ENCODE peak calls at places on chromosomes 7 and 10, in eight cellular contexts. One of them, this sample, is unnamed.

GRCh38 chr10:49187950-49188761 is at the start of gene TMEM273:
- DNase-seq in fibroblast of the aortic adventitia: no peak
- DNase-seq in skeletal muscle cell: no peak
- DNase-seq in iris pigment epithelial cell: peak
- DNase-seq in hippocampal formation: peak
- DNase-seq in AG04449: no peak
- DNase-seq in AG04450: no peak
- DNase-seq in HCT116: no peak
- DNase-seq in this sample: no peak

GRCh38 chr10:62924344-62924748 is 108.2 kb upstream of the EGR2 start:
- DNase-seq in fibroblast of the aortic adventitia: no peak
- DNase-seq in skeletal muscle cell: no peak
- DNase-seq in iris pigment epithelial cell: no peak
- DNase-seq in hippocampal formation: no peak
- DNase-seq in AG04449: no peak
- DNase-seq in AG04450: no peak
- DNase-seq in HCT116: peak
- DNase-seq in this sample: no peak

GRCh38 chr7:12524794-12525386 is 45.6 kb upstream of the SCIN start:
- DNase-seq in fibroblast of the aortic adventitia: peak
- DNase-seq in skeletal muscle cell: peak
- DNase-seq in iris pigment epithelial cell: peak
- DNase-seq in hippocampal formation: no peak
- DNase-seq in AG04449: peak
- DNase-seq in AG04450: peak
- DNase-seq in HCT116: peak
- DNase-seq in this sample: no peak

GRCh38 chr10:29481906-29482440 is 152.8 kb downstream of the SVIL start:
- DNase-seq in fibroblast of the aortic adventitia: peak
- DNase-seq in skeletal muscle cell: no peak
- DNase-seq in iris pigment epithelial cell: no peak
- DNase-seq in hippocampal formation: no peak
- DNase-seq in AG04449: no peak
- DNase-seq in AG04450: no peak
- DNase-seq in HCT116: no peak
- DNase-seq in this sample: no peak

GRCh38 chr10:54614062-54614461 is 187.0 kb downstream of the PCDH15 start:
- DNase-seq in fibroblast of the aortic adventitia: no peak
- DNase-seq in skeletal muscle cell: no peak
- DNase-seq in iris pigment epithelial cell: no peak
- DNase-seq in hippocampal formation: no peak
- DNase-seq in AG04449: no peak
- DNase-seq in AG04450: no peak
- DNase-seq in HCT116: no peak
- DNase-seq in this sample: no peak

GRCh38 chr7:89728550-89728949 is 425.7 kb upstream of the STEAP1 start:
- DNase-seq in fibroblast of the aortic adventitia: no peak
- DNase-seq in skeletal muscle cell: no peak
- DNase-seq in iris pigment epithelial cell: no peak
- DNase-seq in hippocampal formation: no peak
- DNase-seq in AG04449: no peak
- DNase-seq in AG04450: no peak
- DNase-seq in HCT116: no peak
- DNase-seq in this sample: no peak

GRCh38 chr7:136309407-136309806 is 332.2 kb upstream of the MTPN start:
- DNase-seq in fibroblast of the aortic adventitia: no peak
- DNase-seq in skeletal muscle cell: no peak
- DNase-seq in iris pigment epithelial cell: no peak
- DNase-seq in hippocampal formation: no peak
- DNase-seq in AG04449: no peak
- DNase-seq in AG04450: no peak
- DNase-seq in HCT116: no peak
- DNase-seq in this sample: no peak

GRCh38 chr10:66176772-66177171 is 749.1 kb upstream of the LRRTM3 start:
- DNase-seq in fibroblast of the aortic adventitia: no peak
- DNase-seq in skeletal muscle cell: peak
- DNase-seq in iris pigment epithelial cell: peak
- DNase-seq in hippocampal formation: no peak
- DNase-seq in AG04449: no peak
- DNase-seq in AG04450: peak
- DNase-seq in HCT116: no peak
- DNase-seq in this sample: no peak

GRCh38 chr10:133166828-133167692 is 7.0 kb downstream of the KNDC1 start:
- DNase-seq in fibroblast of the aortic adventitia: no peak
- DNase-seq in skeletal muscle cell: no peak
- DNase-seq in iris pigment epithelial cell: no peak
- DNase-seq in hippocampal formation: no peak
- DNase-seq in AG04449: no peak
- DNase-seq in AG04450: no peak
- DNase-seq in HCT116: no peak
- DNase-seq in this sample: peak

GRCh38 chr10:21172774-21173432 is 275.8 kb upstream of the NEBL start:
- DNase-seq in fibroblast of the aortic adventitia: no peak
- DNase-seq in skeletal muscle cell: no peak
- DNase-seq in iris pigment epithelial cell: peak
- DNase-seq in hippocampal formation: peak
- DNase-seq in AG04449: no peak
- DNase-seq in AG04450: no peak
- DNase-seq in HCT116: no peak
- DNase-seq in this sample: peak

GRCh38 chr7:2726316-2727018 is 38.5 kb downstream of the AMZ1 start:
- DNase-seq in fibroblast of the aortic adventitia: no peak
- DNase-seq in skeletal muscle cell: no peak
- DNase-seq in iris pigment epithelial cell: no peak
- DNase-seq in hippocampal formation: no peak
- DNase-seq in AG04449: no peak
- DNase-seq in AG04450: no peak
- DNase-seq in HCT116: no peak
- DNase-seq in this sample: peak

GRCh38 chr10:34205452-34205851 is 609.6 kb downstream of the PARD3 start:
- DNase-seq in fibroblast of the aortic adventitia: no peak
- DNase-seq in skeletal muscle cell: no peak
- DNase-seq in iris pigment epithelial cell: no peak
- DNase-seq in hippocampal formation: peak
- DNase-seq in AG04449: no peak
- DNase-seq in AG04450: no peak
- DNase-seq in HCT116: no peak
- DNase-seq in this sample: no peak

GRCh38 chr7:72183835-72184234 is 228.3 kb downstream of the CALN1 start:
- DNase-seq in fibroblast of the aortic adventitia: no peak
- DNase-seq in skeletal muscle cell: no peak
- DNase-seq in iris pigment epithelial cell: no peak
- DNase-seq in hippocampal formation: no peak
- DNase-seq in AG04449: no peak
- DNase-seq in AG04450: no peak
- DNase-seq in HCT116: peak
- DNase-seq in this sample: no peak

GRCh38 chr10:52383088-52383487 is 69.0 kb downstream of the DKK1 start:
- DNase-seq in fibroblast of the aortic adventitia: no peak
- DNase-seq in skeletal muscle cell: no peak
- DNase-seq in iris pigment epithelial cell: no peak
- DNase-seq in hippocampal formation: no peak
- DNase-seq in AG04449: no peak
- DNase-seq in AG04450: no peak
- DNase-seq in HCT116: no peak
- DNase-seq in this sample: no peak

GRCh38 chr10:75672842-75673241 is 241.4 kb downstream of the LRMDA start:
- DNase-seq in fibroblast of the aortic adventitia: no peak
- DNase-seq in skeletal muscle cell: no peak
- DNase-seq in iris pigment epithelial cell: peak
- DNase-seq in hippocampal formation: no peak
- DNase-seq in AG04449: no peak
- DNase-seq in AG04450: no peak
- DNase-seq in HCT116: no peak
- DNase-seq in this sample: no peak

GRCh38 chr7:116726713-116727431 is 54.9 kb downstream of the MET start:
- DNase-seq in fibroblast of the aortic adventitia: peak
- DNase-seq in skeletal muscle cell: no peak
- DNase-seq in iris pigment epithelial cell: peak
- DNase-seq in hippocampal formation: no peak
- DNase-seq in AG04449: no peak
- DNase-seq in AG04450: no peak
- DNase-seq in HCT116: no peak
- DNase-seq in this sample: no peak

GRCh38 chr10:8581521-8582225 is 527.2 kb downstream of the GATA3 start:
- DNase-seq in fibroblast of the aortic adventitia: no peak
- DNase-seq in skeletal muscle cell: no peak
- DNase-seq in iris pigment epithelial cell: no peak
- DNase-seq in hippocampal formation: no peak
- DNase-seq in AG04449: no peak
- DNase-seq in AG04450: no peak
- DNase-seq in HCT116: no peak
- DNase-seq in this sample: no peak

GRCh38 chr10:19812976-19813375 is 3.3 kb upstream of the PLXDC2 start:
- DNase-seq in fibroblast of the aortic adventitia: no peak
- DNase-seq in skeletal muscle cell: no peak
- DNase-seq in iris pigment epithelial cell: no peak
- DNase-seq in hippocampal formation: no peak
- DNase-seq in AG04449: no peak
- DNase-seq in AG04450: no peak
- DNase-seq in HCT116: no peak
- DNase-seq in this sample: no peak

GRCh38 chr10:13765641-13766341 is 179.0 kb downstream of the PRPF18 start:
- DNase-seq in fibroblast of the aortic adventitia: no peak
- DNase-seq in skeletal muscle cell: no peak
- DNase-seq in iris pigment epithelial cell: no peak
- DNase-seq in hippocampal formation: no peak
- DNase-seq in AG04449: no peak
- DNase-seq in AG04450: no peak
- DNase-seq in HCT116: no peak
- DNase-seq in this sample: no peak

GRCh38 chr10:48224979-48225560 is 49.4 kb downstream of the FRMPD2 start:
- DNase-seq in fibroblast of the aortic adventitia: peak
- DNase-seq in skeletal muscle cell: no peak
- DNase-seq in iris pigment epithelial cell: peak
- DNase-seq in hippocampal formation: no peak
- DNase-seq in AG04449: no peak
- DNase-seq in AG04450: no peak
- DNase-seq in HCT116: no peak
- DNase-seq in this sample: no peak

GRCh38 chr7:40815512-40815911 is 680.7 kb downstream of the SUGCT start:
- DNase-seq in fibroblast of the aortic adventitia: peak
- DNase-seq in skeletal muscle cell: peak
- DNase-seq in iris pigment epithelial cell: peak
- DNase-seq in hippocampal formation: no peak
- DNase-seq in AG04449: no peak
- DNase-seq in AG04450: peak
- DNase-seq in HCT116: no peak
- DNase-seq in this sample: no peak

GRCh38 chr10:28072573-28072972 is 73.7 kb upstream of the ODAD2 start:
- DNase-seq in fibroblast of the aortic adventitia: no peak
- DNase-seq in skeletal muscle cell: no peak
- DNase-seq in iris pigment epithelial cell: no peak
- DNase-seq in hippocampal formation: no peak
- DNase-seq in AG04449: no peak
- DNase-seq in AG04450: no peak
- DNase-seq in HCT116: no peak
- DNase-seq in this sample: no peak

This sample was measured in posterior vena cava.